ENCODE peak calls at places on chromosomes 1 and 21, in six cellular contexts. B, K, T, Y, I and S are unnamed samples.

GRCh38 chr1:85289207-85289847 is 12.9 kb upstream of the BCL10 start:
- DNase-seq in I (peak; percentile 97), B (no peak), T (no peak), Y (no peak), K (no peak), S (peak; percentile 71)

GRCh38 chr1:33244809-33245186 is 11.5 kb upstream of the ZNF362 start:
- DNase-seq in K (no peak), B (no peak), Y (no peak), I (no peak), T (no peak), S (no peak)

GRCh38 chr21:29145354-29145782 is 14.9 kb downstream of the MAP3K7CL start:
- DNase-seq in Y (no peak), T (no peak), K (no peak), B (no peak), I (peak; percentile 98), S (peak; percentile 96)

GRCh38 chr1:17875171-17875881 is 120.2 kb downstream of the ACTL8 start:
- DNase-seq in I (peak; percentile 54), Y (no peak), T (no peak), B (no peak), K (no peak), S (no peak)

GRCh38 chr1:165753934-165754333 is 14.7 kb downstream of the TMCO1 start:
- DNase-seq in I (no peak), B (no peak), Y (no peak), K (no peak), T (no peak), S (no peak)

GRCh38 chr1:8456306-8456912 is 138.5 kb downstream of the SLC45A1 start:
- DNase-seq in I (peak; percentile 43), K (no peak), Y (no peak), B (no peak), T (no peak), S (no peak)

GRCh38 chr1:207981976-207982375 is 71.1 kb upstream of the CD34 start:
- DNase-seq in K (no peak), T (no peak), Y (no peak), B (peak; percentile 59), I (peak; percentile 31), S (peak; percentile 27)

GRCh38 chr1:202998836-202999750 is 8.1 kb upstream of the TMEM183A start:
- DNase-seq in T (peak; percentile 28), B (no peak), I (peak; percentile 51), K (peak; percentile 46), Y (no peak), S (peak; percentile 21)

GRCh38 chr21:46092026-46092764 is 5.7 kb upstream of the COL6A2 start:
- DNase-seq in T (no peak), K (peak; percentile 92), I (peak; percentile 74), B (no peak), Y (peak; percentile 94), S (peak; percentile 70)

GRCh38 chr21:31184462-31184861 is 146.2 kb upstream of the KRTAP19-8 start:
- DNase-seq in T (no peak), K (no peak), I (no peak), B (no peak), Y (no peak), S (no peak)

GRCh38 chr1:230717251-230717650 is 3.3 kb upstream of the AGT start:
- DNase-seq in B (no peak), K (no peak), I (no peak), Y (no peak), T (no peak), S (peak; percentile 84)

GRCh38 chr1:71377886-71378285 is 297.1 kb upstream of the ZRANB2 start:
- DNase-seq in B (no peak), I (no peak), Y (no peak), T (no peak), K (no peak), S (no peak)

GRCh38 chr1:43437031-43437973 is 16.4 kb downstream of the HYI start:
- DNase-seq in T (no peak), I (no peak), B (no peak), Y (no peak), K (peak; percentile 13), S (no peak)

GRCh38 chr21:36125513-36126121 is 9.3 kb upstream of the CBR3 start:
- DNase-seq in B (peak; percentile 64), Y (no peak), K (peak; percentile 59), I (peak; percentile 46), T (peak; percentile 25), S (peak; percentile 75)

GRCh38 chr1:93813076-93813475 is 65.9 kb downstream of the DNTTIP2 start:
- DNase-seq in T (no peak), I (peak; percentile 52), B (peak; percentile 28), Y (no peak), K (no peak), S (no peak)

GRCh38 chr1:153389394-153389793 is 1.5 kb downstream of the S100A8 start:
- DNase-seq in Y (no peak), K (no peak), T (no peak), I (no peak), B (no peak), S (no peak)

GRCh38 chr1:206821493-206821892 is 43.9 kb upstream of the IL20 start:
- DNase-seq in K (no peak), I (no peak), T (no peak), Y (no peak), B (no peak), S (no peak)

GRCh38 chr1:15046487-15047165 is 106.9 kb upstream of the TMEM51 start:
- DNase-seq in I (peak; percentile 56), T (peak; percentile 83), Y (no peak), B (peak; percentile 91), K (peak; percentile 65), S (peak; percentile 65)

GRCh38 chr1:10561955-10562354 is 87.2 kb downstream of the PEX14 start:
- DNase-seq in Y (no peak), B (no peak), T (no peak), I (peak; percentile 20), K (no peak), S (peak; percentile 20)

GRCh38 chr1:165383067-165383466 is 26.6 kb upstream of the LMX1A start:
- DNase-seq in Y (no peak), B (no peak), K (peak; percentile 83), T (no peak), I (peak; percentile 11), S (peak; percentile 35)